ENCODE peak calls at places on chromosomes 5 and 9, in eight cellular contexts. Y is HepG2, U is ovary, J is K562, O is SK-N-SH, L is sigmoid colon, T is stomach, V is A549. C is an unnamed sample.

GRCh38 chr5:66242050-66242449 is 98.0 kb downstream of the SREK1 start:
- DNase-seq in V (no peak), L (no peak), J (no peak), U (no peak), O (no peak), Y (no peak), T (no peak), C (no peak)

GRCh38 chr5:31097851-31098250 is 95.6 kb upstream of the CDH6 start:
- DNase-seq in U (no peak), T (no peak), L (no peak), V (no peak), Y (no peak), J (no peak), O (no peak), C (no peak)

GRCh38 chr9:87502446-87503232 is 5.0 kb downstream of the DAPK1 start:
- DNase-seq in L (no peak), T (peak), Y (no peak), U (no peak), V (no peak), J (no peak), O (no peak), C (peak)

GRCh38 chr9:17005085-17005484 is 129.8 kb upstream of the CNTLN start:
- DNase-seq in O (no peak), L (peak), V (peak), J (no peak), T (peak), Y (peak), U (peak), C (peak)

GRCh38 chr5:66475731-66476130 is 120.5 kb upstream of the MAST4 start:
- DNase-seq in U (no peak), Y (no peak), J (no peak), T (no peak), V (no peak), L (no peak), O (no peak), C (no peak)

GRCh38 chr5:170216262-170216864 is 16.4 kb upstream of the C5orf58 start:
- DNase-seq in Y (peak), T (no peak), O (peak), U (no peak), V (peak), L (no peak), J (peak), C (no peak)

GRCh38 chr9:34629492-34629809 is 585 bp upstream of the ARID3C start:
- DNase-seq in V (no peak), O (no peak), L (no peak), U (no peak), Y (no peak), T (no peak), J (no peak), C (no peak)

GRCh38 chr5:142512680-142513042 is 173.2 kb downstream of the FGF1 start:
- DNase-seq in J (no peak), U (no peak), T (no peak), V (peak), O (no peak), Y (peak), L (no peak), C (no peak)

GRCh38 chr9:16131269-16131668 is 578.4 kb downstream of the CCDC171 start:
- DNase-seq in L (no peak), U (no peak), J (no peak), T (no peak), Y (no peak), V (peak), O (no peak), C (no peak)

GRCh38 chr9:114507726-114508125 is 2.5 kb upstream of the WHRN start:
- DNase-seq in J (no peak), T (no peak), Y (peak), L (no peak), V (peak), U (no peak), O (no peak), C (no peak)

GRCh38 chr9:128285033-128285784 is 9.1 kb downstream of the SWI5 start:
- DNase-seq in J (no peak), U (no peak), O (no peak), T (no peak), V (no peak), Y (no peak), L (no peak), C (no peak)

GRCh38 chr5:54171645-54172384 is 138.6 kb downstream of the ARL15 start:
- DNase-seq in Y (no peak), U (no peak), L (no peak), T (peak), J (no peak), O (no peak), V (no peak), C (peak)

GRCh38 chr5:14665110-14665822 is 748 bp downstream of the OTULIN start:
- DNase-seq in T (peak), L (no peak), Y (peak), O (peak), U (peak), J (peak), V (peak), C (peak)

GRCh38 chr9:131239307-131239975 is 36.9 kb downstream of the FAM78A start:
- DNase-seq in O (no peak), U (no peak), Y (no peak), V (no peak), J (no peak), T (no peak), L (no peak), C (no peak)

GRCh38 chr5:68994645-68995044 is 99.2 kb upstream of the SLC30A5 start:
- DNase-seq in Y (no peak), U (no peak), V (no peak), L (no peak), O (peak), J (no peak), T (no peak), C (no peak)

GRCh38 chr5:17228833-17229291 is 11.4 kb downstream of the BASP1 start:
- DNase-seq in U (no peak), O (no peak), T (no peak), V (no peak), L (no peak), J (no peak), Y (no peak), C (no peak)

GRCh38 chr5:176796411-176796810 is 13.9 kb upstream of the UNC5A start:
- DNase-seq in L (no peak), J (no peak), O (no peak), T (no peak), Y (no peak), V (no peak), U (no peak), C (no peak)

GRCh38 chr5:181167814-181168488 is 20.6 kb downstream of the OR2V2 start:
- DNase-seq in J (peak), Y (no peak), T (no peak), U (no peak), O (peak), V (peak), L (no peak), C (no peak)

DNA sequence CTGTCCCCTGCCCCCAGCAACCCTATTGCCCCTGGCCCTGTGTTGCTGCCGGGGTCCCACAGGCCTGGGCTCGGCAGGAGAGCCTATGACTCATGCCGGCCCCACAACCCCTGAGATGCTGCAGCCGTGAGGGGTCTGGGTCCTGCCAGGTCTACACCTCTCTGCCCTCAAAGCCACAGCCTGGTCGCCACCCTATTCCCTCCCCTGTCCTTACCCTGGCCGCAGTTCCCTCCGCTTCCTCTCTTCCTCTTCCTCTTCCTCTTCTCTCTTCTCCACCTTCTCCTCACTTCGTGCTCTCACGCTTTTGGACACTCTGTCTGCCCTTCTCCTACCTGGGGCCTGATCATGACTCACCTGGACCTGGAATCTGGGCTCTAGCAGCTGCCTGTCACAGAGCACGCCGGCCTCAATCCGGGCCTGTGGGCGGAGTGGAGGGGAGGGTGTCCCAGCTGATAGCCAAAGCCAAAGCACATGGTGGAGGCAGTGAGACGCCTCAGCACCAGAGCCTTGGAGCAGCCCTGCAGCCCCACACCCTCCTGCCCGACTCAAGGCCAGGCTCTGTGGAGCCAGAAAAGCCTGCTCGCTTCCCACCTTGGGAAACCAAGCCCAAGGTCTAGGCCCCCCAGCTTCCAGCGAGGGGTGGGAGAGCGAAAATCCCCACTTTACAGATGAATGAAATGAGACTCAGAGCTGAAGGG is 26.8 kb upstream of the CSF1R start:
- DNase-seq in U (peak), L (peak), Y (no peak), T (peak), J (peak), O (peak), V (no peak), C (no peak)
- H3K27ac ChIP-seq in U (peak), L (peak), Y (no peak), T (peak), J (no peak), O (no peak), V (no peak), C (peak)

DNA sequence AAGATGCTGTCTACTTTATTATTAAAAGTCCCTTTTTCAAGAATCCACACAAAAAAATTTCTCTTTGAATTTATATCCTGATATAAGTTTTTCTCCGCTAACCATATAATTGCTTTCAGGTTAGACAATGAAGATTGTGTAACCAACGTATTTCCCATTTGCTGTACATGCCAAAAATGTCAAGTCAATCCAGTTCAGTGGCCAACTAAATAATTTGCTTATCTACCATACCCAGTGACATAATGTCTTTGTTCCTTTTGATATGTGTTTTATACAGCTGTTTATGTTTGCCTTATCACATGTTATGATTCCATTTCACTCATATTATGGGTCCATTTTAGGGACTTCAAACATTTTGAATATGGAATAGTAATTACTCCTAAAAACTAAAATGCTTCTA is 349.9 kb downstream of the EFNA5 start:
- DNase-seq in T (no peak), O (no peak), J (no peak), L (no peak), Y (no peak), V (no peak), U (no peak), C (no peak)
- TF ChIP-seq EP300 in T (no peak), O (no peak), J (no peak), L (no peak), Y (no peak), V (no peak), U (no peak), C (no peak)

DNA sequence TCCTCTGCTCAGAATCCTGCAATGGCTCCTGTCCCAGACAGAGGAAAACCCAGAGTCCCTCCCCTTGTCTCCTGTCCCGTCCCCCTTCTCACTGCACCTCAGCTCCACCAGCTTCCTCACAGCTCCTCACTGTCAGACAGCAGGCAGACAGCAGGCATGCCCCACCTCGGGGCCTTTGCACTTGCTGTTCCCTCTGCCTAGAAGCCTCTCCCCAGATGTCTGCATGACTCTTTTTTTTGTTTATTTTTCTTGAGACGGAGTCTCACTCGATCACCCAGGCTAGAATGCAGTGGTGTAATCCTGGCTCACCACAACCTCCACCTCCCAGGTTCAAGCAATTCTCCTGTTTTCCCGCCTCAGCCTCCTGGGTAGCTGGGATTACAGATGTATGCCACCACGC is 8.8 kb upstream of the SLC6A7 start:
- DNase-seq in T (no peak), O (no peak), L (no peak), U (no peak), V (no peak), J (no peak), Y (no peak), C (peak)
- H3K27ac ChIP-seq in T (peak), O (no peak), L (peak), U (no peak), V (no peak), J (no peak), Y (no peak), C (peak)

GRCh38 chr9:76926846-76927245 is 20.9 kb upstream of the PRUNE2 start:
- DNase-seq in L (no peak), U (no peak), T (no peak), J (no peak), O (no peak), V (no peak), Y (no peak), C (no peak)

GRCh38 chr9:76927540-76928240 is 21.8 kb upstream of the PRUNE2 start:
- DNase-seq in V (no peak), T (no peak), J (no peak), O (no peak), U (no peak), Y (no peak), L (no peak), C (no peak)

GRCh38 chr9:76921161-76921560 is 15.2 kb upstream of the PRUNE2 start:
- DNase-seq in T (no peak), Y (no peak), O (no peak), V (no peak), J (no peak), U (no peak), L (no peak), C (no peak)

DNA sequence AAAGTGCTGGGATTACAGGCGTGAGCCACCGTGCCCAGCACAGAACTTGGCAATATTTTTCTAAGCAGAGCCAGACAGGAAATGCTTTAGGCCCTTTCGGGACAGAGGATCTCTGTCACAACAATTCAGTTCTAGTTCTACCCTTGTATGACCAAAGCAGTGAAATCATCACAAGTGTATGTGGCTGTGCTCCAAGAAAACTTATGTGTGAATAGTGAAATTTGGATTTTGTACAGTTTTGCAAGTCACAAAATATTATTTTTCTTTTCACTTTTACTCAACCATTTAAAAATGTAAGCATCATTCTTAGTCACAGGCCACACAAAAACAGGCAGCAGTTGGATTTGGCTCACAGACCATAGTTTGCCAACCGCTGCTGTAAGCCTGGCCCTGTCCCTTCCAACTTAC is 20.4 kb upstream of the PRUNE2 start:
- DNase-seq in J (no peak), L (no peak), T (no peak), U (no peak), V (no peak), O (no peak), Y (no peak), C (no peak)
- TF ChIP-seq EP300 in J (no peak), L (no peak), T (no peak), U (no peak), V (no peak), O (peak), Y (no peak), C (no peak)